ENCODE peak calls at places on chromosomes 1 and 21, in seven cellular contexts. W, K, F, R, B, I and S are unnamed samples.

GRCh38 chr1:221394011-221394544 is 347.8 kb downstream of the DUSP10 start:
- DNase-seq in K (no peak), W (no peak), B (no peak), F (no peak), I (no peak), R (no peak), S (no peak)

GRCh38 chr21:46217511-46218196 is 10.9 kb downstream of the LSS start:
- DNase-seq in F (no peak), K (no peak), I (no peak), B (no peak), W (no peak), R (no peak), S (no peak)

GRCh38 chr1:2934642-2935081 is 86.6 kb upstream of the ACTRT2 start:
- DNase-seq in F (no peak), R (no peak), B (no peak), I (no peak), K (no peak), W (no peak), S (no peak)

GRCh38 chr21:23936224-23936623 is 1671.1 kb downstream of the MRPL39 start:
- DNase-seq in B (peak; percentile 55), F (no peak), W (no peak), K (no peak), I (no peak), R (no peak), S (no peak)

GRCh38 chr1:153945795-153946621 is 510 bp downstream of the DENND4B start:
- DNase-seq in R (peak; percentile 80), K (peak; percentile 57), F (peak; percentile 36), I (peak; percentile 20), B (peak; percentile 97), W (peak; percentile 66), S (peak; percentile 95)

GRCh38 chr1:33347650-33347992 is 26.7 kb upstream of the A3GALT2 start:
- DNase-seq in B (no peak), K (no peak), W (no peak), I (no peak), R (no peak), F (no peak), S (no peak)

GRCh38 chr1:58649555-58649954 is 50.3 kb downstream of the MYSM1 start:
- DNase-seq in R (no peak), B (no peak), K (no peak), W (no peak), I (no peak), F (peak; percentile 42), S (no peak)

GRCh38 chr1:247103777-247104591 is at the start of gene ZNF669:
- DNase-seq in I (peak; percentile 67), R (peak; percentile 86), K (peak; percentile 85), B (peak; percentile 97), F (peak; percentile 81), W (peak; percentile 82), S (peak; percentile 88)

GRCh38 chr1:204323887-204324286 is 35.8 kb downstream of the PLEKHA6 start:
- DNase-seq in W (no peak), R (no peak), K (no peak), F (no peak), B (no peak), I (no peak), S (no peak)

GRCh38 chr1:238653693-238654321 is 732.6 kb upstream of the CHRM3 start:
- DNase-seq in W (no peak), F (no peak), B (no peak), I (no peak), K (no peak), R (no peak), S (no peak)

GRCh38 chr1:51898090-51898734 is 19.7 kb upstream of the NRDC start:
- DNase-seq in I (no peak), F (no peak), B (no peak), W (no peak), R (no peak), K (no peak), S (no peak)

GRCh38 chr1:118977591-118977990 is 10.6 kb downstream of the TBX15 start:
- DNase-seq in R (no peak), W (no peak), I (no peak), K (no peak), F (no peak), B (no peak), S (no peak)

GRCh38 chr1:226292874-226293552 is 16.0 kb downstream of the LIN9 start:
- DNase-seq in B (no peak), I (no peak), W (no peak), K (no peak), F (no peak), R (no peak), S (no peak)

GRCh38 chr21:29238052-29238966 is 60.4 kb upstream of the BACH1 start:
- DNase-seq in B (no peak), K (no peak), W (no peak), F (no peak), R (no peak), I (no peak), S (no peak)

GRCh38 chr1:206540044-206540758 is 32.9 kb downstream of the RASSF5 start:
- DNase-seq in K (no peak), R (no peak), B (no peak), I (no peak), F (no peak), W (no peak), S (no peak)

GRCh38 chr1:41957568-41957967 is 38.8 kb upstream of the HIVEP3 start:
- DNase-seq in B (no peak), R (no peak), W (no peak), K (no peak), F (no peak), I (no peak), S (no peak)

GRCh38 chr1:101938681-101939080 is 58.0 kb downstream of the OLFM3 start:
- DNase-seq in W (no peak), F (no peak), I (no peak), B (no peak), K (no peak), R (no peak), S (no peak)

GRCh38 chr1:175530167-175530566 is 213.2 kb downstream of the TNR start:
- DNase-seq in W (no peak), F (no peak), R (no peak), I (no peak), K (no peak), B (no peak), S (no peak)

GRCh38 chr1:107277022-107277421 is 136.2 kb downstream of the NTNG1 start:
- DNase-seq in K (no peak), R (no peak), F (no peak), W (no peak), B (peak; percentile 49), I (no peak), S (no peak)

GRCh38 chr1:229213797-229214196 is 57.1 kb upstream of the RAB4A start:
- DNase-seq in K (no peak), F (no peak), B (no peak), W (no peak), I (no peak), R (no peak), S (no peak)

GRCh38 chr1:48251858-48252257 is 29.3 kb downstream of the SLC5A9 start:
- DNase-seq in B (no peak), K (no peak), I (no peak), W (no peak), F (no peak), R (no peak), S (no peak)

GRCh38 chr1:55138740-55139283 is 76.4 kb downstream of the USP24 start:
- DNase-seq in B (no peak), K (no peak), R (no peak), F (no peak), W (no peak), I (no peak), S (no peak)

GRCh38 chr1:247332215-247332900 is 691 bp upstream of the ZNF496 start:
- DNase-seq in F (peak; percentile 32), R (peak; percentile 63), K (no peak), W (peak; percentile 30), I (no peak), B (peak; percentile 80), S (peak; percentile 66)

GRCh38 chr1:212814989-212815388 is 23.3 kb downstream of the TATDN3 start:
- DNase-seq in W (no peak), R (no peak), B (peak; percentile 37), F (no peak), I (no peak), K (no peak), S (no peak)

GRCh38 chr1:189206617-189207016 is 1271.0 kb downstream of the BRINP3 start:
- DNase-seq in R (no peak), K (no peak), B (no peak), W (no peak), I (no peak), F (no peak), S (no peak)